ENCODE peak calls at places on chromosomes 7 and 10, in ten cellular contexts. S is lung, L is IMR-90, W is ascending aorta, R is tibial artery, X is Peyer's patch, J is mammary epithelial cell, D is ovary, Y is fibroblast of lung, Z is endodermal cell. O is an unnamed sample. For H3K9me3, the result is how much of the 10 kb centered on the place peaks cover.

GRCh38 chr10:125276137-125276536 is 115.8 kb upstream of the CTBP2 start:
- DNase-seq in S (no peak), L (no peak), W (no peak), R (no peak), X (no peak), J (no peak), D (no peak), Y (no peak), Z (no peak), O (no peak)

GRCh38 chr7:105743351-105743812 is 133.0 kb downstream of the ATXN7L1 start:
- DNase-seq in S (no peak), L (peak), W (no peak), R (no peak), X (no peak), J (no peak), D (no peak), Y (no peak), Z (peak), O (no peak)

GRCh38 chr7:8277394-8277982 is 15.5 kb upstream of the ICA1 start:
- DNase-seq in S (no peak), L (no peak), W (no peak), R (no peak), X (no peak), J (peak), D (no peak), Y (no peak), Z (peak), O (no peak)

GRCh38 chr7:142568430-142569097 is 180.7 kb upstream of the PRSS1 start:
- DNase-seq in S (no peak), L (peak), W (no peak), R (no peak), X (no peak), J (peak), D (no peak), Y (peak), Z (no peak), O (no peak)

GRCh38 chr7:158362912-158363905 is 224.4 kb downstream of the PTPRN2 start:
- DNase-seq in S (no peak), L (no peak), W (no peak), R (no peak), X (no peak), J (no peak), D (no peak), Y (no peak), Z (peak), O (no peak)

GRCh38 chr10:79070611-79071534 is 2.1 kb downstream of the ZMIZ1 start:
- DNase-seq in S (peak), L (peak), W (peak), R (peak), X (peak), J (peak), D (peak), Y (peak), Z (peak), O (peak)

GRCh38 chr7:77667459-77668090 is 28.7 kb upstream of the RSBN1L start:
- DNase-seq in S (no peak), L (peak), W (no peak), R (no peak), X (no peak), J (no peak), D (no peak), Y (peak), Z (no peak), O (no peak)

GRCh38 chr7:34096135-34096775 is 190.9 kb downstream of the BMPER start:
- DNase-seq in S (peak), L (peak), W (peak), R (peak), X (no peak), J (peak), D (peak), Y (peak), Z (no peak), O (no peak)

GRCh38 chr7:157851501-157852067 is 514.8 kb downstream of the DNAJB6 start:
- DNase-seq in S (peak), L (no peak), W (peak), R (peak), X (no peak), J (no peak), D (no peak), Y (peak), Z (peak), O (peak)

GRCh38 chr10:5442056-5442989 is 30.0 kb downstream of the NET1 start:
- DNase-seq in S (no peak), L (peak), W (no peak), R (no peak), X (no peak), J (peak), D (no peak), Y (no peak), Z (no peak), O (no peak)

GRCh38 chr10:72133517-72133916 is 45.2 kb upstream of the SPOCK2 start:
- DNase-seq in S (no peak), L (peak), W (no peak), R (no peak), X (no peak), J (peak), D (no peak), Y (peak), Z (no peak), O (no peak)

GRCh38 chr10:30988831-30989458 is 42.7 kb downstream of the ZNF438 start:
- DNase-seq in S (no peak), L (peak), W (no peak), R (no peak), X (no peak), J (no peak), D (no peak), Y (peak), Z (no peak), O (no peak)

GRCh38 chr10:21060626-21061025 is 163.5 kb upstream of the NEBL start:
- DNase-seq in S (no peak), L (no peak), W (no peak), R (no peak), X (no peak), J (no peak), D (no peak), Y (no peak), Z (no peak), O (no peak)

GRCh38 chr7:1234049-1234691 is 1.5 kb downstream of the UNCX start:
- DNase-seq in S (no peak), L (no peak), W (no peak), R (no peak), X (no peak), J (no peak), D (no peak), Y (no peak), Z (peak), O (no peak)

GRCh38 chr7:158904599-158904998 is 48.2 kb downstream of the DYNC2I1 start:
- DNase-seq in S (no peak), L (no peak), W (no peak), R (no peak), X (no peak), J (no peak), D (no peak), Y (no peak), Z (no peak), O (no peak)

GRCh38 chr7:41925946-41926345 is 223.1 kb upstream of the INHBA start:
- DNase-seq in S (no peak), L (peak), W (no peak), R (no peak), X (no peak), J (no peak), D (no peak), Y (peak), Z (no peak), O (no peak)

GRCh38 chr7:1106063-1106782 is 18.3 kb downstream of the GPER1 start:
- DNase-seq in S (no peak), L (no peak), W (no peak), R (no peak), X (no peak), J (no peak), D (no peak), Y (no peak), Z (no peak), O (no peak)

GRCh38 chr10:15661574-15661973 is 58.1 kb downstream of the ITGA8 start:
- DNase-seq in S (no peak), L (no peak), W (no peak), R (no peak), X (no peak), J (no peak), D (no peak), Y (no peak), Z (no peak), O (no peak)

GRCh38 chr7:42244828-42245227 is 7.8 kb upstream of the GLI3 start:
- DNase-seq in S (no peak), L (peak), W (no peak), R (no peak), X (no peak), J (peak), D (no peak), Y (peak), Z (no peak), O (no peak)

GRCh38 chr7:157567666-157568065 is 230.9 kb downstream of the DNAJB6 start:
- DNase-seq in S (no peak), L (no peak), W (no peak), R (no peak), X (peak), J (no peak), D (no peak), Y (no peak), Z (no peak), O (no peak)

GRCh38 chr7:128847721-128848211 is 14.9 kb upstream of the ATP6V1F start:
- DNase-seq in S (no peak), L (no peak), W (no peak), R (no peak), X (no peak), J (no peak), D (no peak), Y (no peak), Z (no peak), O (no peak)

GRCh38 chr10:34748767-34749166 is 66.3 kb downstream of the PARD3 start:
- DNase-seq in S (no peak), L (no peak), W (no peak), R (no peak), X (no peak), J (no peak), D (no peak), Y (no peak), Z (no peak), O (no peak)

GRCh38 chr7:7830122-7830878 is 111.9 kb upstream of the RPA3 start:
- DNase-seq in S (no peak), L (no peak), W (no peak), R (no peak), X (no peak), J (peak), D (no peak), Y (peak), Z (no peak), O (no peak)

GRCh38 chr7:143289421-143289820 is 1.3 kb downstream of the CASP2 start:
- DNase-seq in S (no peak), L (peak), W (no peak), R (no peak), X (no peak), J (no peak), D (no peak), Y (peak), Z (no peak), O (no peak)

GRCh38 chr10:20811131-20811530 is 86.0 kb downstream of the NEBL start:
- DNase-seq in S (no peak), L (no peak), W (no peak), R (no peak), X (no peak), J (no peak), D (no peak), Y (peak), Z (no peak), O (no peak)

GRCh38 chr7:44477955-44478354 is 12.5 kb downstream of the NUDCD3 start:
- DNase-seq in S (no peak), L (no peak), W (no peak), R (no peak), X (no peak), J (no peak), D (no peak), Y (no peak), Z (no peak), O (no peak)

GRCh38 chr10:3828404-3829192 is 43.6 kb upstream of the KLF6 start:
- DNase-seq in S (no peak), L (peak), W (no peak), R (no peak), X (no peak), J (peak), D (peak), Y (peak), Z (no peak), O (no peak)

GRCh38 chr7:114953724-114954123 is 31.8 kb downstream of the MDFIC start:
- DNase-seq in S (no peak), L (no peak), W (no peak), R (no peak), X (no peak), J (no peak), D (no peak), Y (no peak), Z (no peak), O (no peak)
- TF ChIP-seq CTCF in S (no peak), L (no peak), W (no peak), R (no peak), X (no peak), J (no peak), D (no peak), Y (no peak), Z (no peak), O (peak)

DNA sequence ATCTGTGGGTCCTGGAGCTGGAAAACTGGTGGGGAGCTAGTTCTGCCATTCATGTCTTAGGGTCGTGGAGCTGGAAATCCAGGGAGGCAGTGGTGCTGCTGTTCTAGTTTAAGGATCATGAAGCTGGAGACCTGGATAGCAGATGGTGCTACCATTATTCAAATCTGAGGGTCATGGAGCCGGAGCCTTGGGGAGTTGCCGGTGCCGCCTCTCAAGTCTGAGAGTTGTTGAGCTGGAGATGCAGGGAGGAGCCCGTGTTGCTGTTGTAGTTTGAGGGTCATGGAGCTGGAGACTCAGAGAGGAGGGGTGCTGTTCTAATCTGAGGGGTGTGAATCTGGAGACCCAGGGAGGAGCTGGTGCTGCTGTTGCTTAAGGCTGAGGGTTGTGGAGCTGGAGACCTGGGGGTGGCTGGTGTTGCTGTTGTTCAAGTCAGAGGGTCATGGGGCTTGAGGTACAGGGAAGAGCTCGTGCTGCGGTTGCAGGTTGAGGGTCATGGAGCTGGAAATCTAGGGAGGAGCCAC is 86.0 kb upstream of the ZNF479 start:
- DNase-seq in S (no peak), L (no peak), W (no peak), R (no peak), X (no peak), J (no peak), D (no peak), Y (no peak), Z (no peak), O (no peak)
- H3K9me3 ChIP-seq in S (under half), L (under half), W (under half), R (under half), X (under half), J (under half), D (under half), Y (under half), Z (half or more), O (under half)

GRCh38 chr7:55016061-55016745 is 2.6 kb upstream of the EGFR start:
- DNase-seq in S (no peak), L (no peak), W (no peak), R (no peak), X (no peak), J (no peak), D (no peak), Y (peak), Z (no peak), O (no peak)
- TF ChIP-seq CTCF in S (no peak), L (no peak), W (no peak), R (no peak), X (no peak), J (no peak), D (no peak), Y (no peak), Z (no peak), O (no peak)

DNA sequence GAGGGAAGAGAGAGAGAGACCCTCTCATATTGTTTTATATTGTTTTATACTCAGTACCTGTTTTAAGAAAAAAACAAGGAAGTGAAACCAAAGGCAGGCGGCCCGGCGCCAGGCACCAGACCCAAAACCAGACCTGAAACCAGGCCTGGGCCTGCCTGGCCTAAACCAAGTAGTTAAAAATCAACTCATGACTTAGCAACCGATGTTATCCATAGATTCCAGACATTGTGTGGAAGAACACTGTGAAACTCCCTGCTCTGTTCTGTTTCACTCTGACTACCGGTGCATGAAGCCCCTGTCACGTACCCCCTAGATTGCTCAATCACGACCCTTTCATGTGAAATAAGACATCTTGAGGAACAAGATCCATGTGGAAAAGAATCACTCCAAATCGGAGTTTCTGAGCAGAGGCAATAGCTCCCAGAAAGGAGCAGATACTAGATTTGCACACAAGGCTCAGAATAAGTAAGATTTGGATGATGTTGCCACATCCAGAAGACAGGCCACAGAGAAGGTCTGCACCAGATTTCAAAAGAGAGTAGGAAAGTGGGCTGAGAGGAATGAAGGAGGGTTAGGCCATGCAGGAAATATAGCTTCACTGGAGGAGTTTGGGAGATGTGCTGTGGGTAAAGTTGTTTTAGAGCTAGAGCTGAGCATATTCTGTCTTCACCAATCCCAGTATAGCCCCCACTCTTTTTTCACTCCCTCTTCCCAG is 8.7 kb upstream of the ZNF248 start:
- DNase-seq in S (no peak), L (no peak), W (no peak), R (no peak), X (no peak), J (no peak), D (no peak), Y (no peak), Z (no peak), O (no peak)
- H3K9me3 ChIP-seq in S (under half), L (under half), W (under half), R (under half), X (under half), J (under half), D (under half), Y (under half), Z (half or more), O (under half)

O was measured in CD4-positive, alpha-beta T cell.